ENCODE peak calls at places on chromosomes 1 and 21, in five cellular contexts. V is heart right ventricle, M is Peyer's patch, A is fibroblast of villous mesenchyme, H is cardiac muscle cell. P is an unnamed sample.

GRCh38 chr1:61056674-61057439 is 25.5 kb upstream of the NFIA start:
- DNase-seq in V (peak), M (peak), A (peak), H (peak), P (peak)

GRCh38 chr21:22544747-22545146 is 1546.5 kb downstream of the NCAM2 start:
- DNase-seq in V (no peak), M (no peak), A (no peak), H (no peak), P (no peak)

GRCh38 chr1:228379666-228380065 is 27.0 kb downstream of the TRIM11 start:
- DNase-seq in V (no peak), M (no peak), A (no peak), H (no peak), P (peak)

GRCh38 chr1:31771891-31772668 is 7.9 kb upstream of the ADGRB2 start:
- DNase-seq in V (no peak), M (peak), A (no peak), H (no peak), P (no peak)

GRCh38 chr1:31524196-31524967 is 51.9 kb upstream of the TINAGL1 start:
- DNase-seq in V (no peak), M (no peak), A (no peak), H (no peak), P (peak)

GRCh38 chr1:1003618-1004419 is 3.9 kb upstream of the HES4 start:
- DNase-seq in V (no peak), M (no peak), A (no peak), H (no peak), P (no peak)

GRCh38 chr1:111481387-111482221 is 7.8 kb downstream of the C1orf162 start:
- DNase-seq in V (peak), M (peak), A (peak), H (peak), P (peak)

GRCh38 chr21:45016491-45017375 is 57.6 kb upstream of the ADARB1 start:
- DNase-seq in V (no peak), M (no peak), A (no peak), H (no peak), P (peak)

GRCh38 chr1:93608188-93609109 is 73.2 kb downstream of the BCAR3 start:
- DNase-seq in V (peak), M (no peak), A (peak), H (no peak), P (no peak)

GRCh38 chr21:41677671-41678015 is 89.2 kb downstream of the RIPK4 start:
- DNase-seq in V (no peak), M (no peak), A (no peak), H (no peak), P (no peak)

GRCh38 chr21:45615145-45615711 is 28.3 kb upstream of the PCBP3 start:
- DNase-seq in V (no peak), M (peak), A (peak), H (no peak), P (no peak)

GRCh38 chr1:31633117-31633516 is 11.6 kb downstream of the PEF1 start:
- DNase-seq in V (no peak), M (peak), A (no peak), H (peak), P (no peak)

GRCh38 chr21:24844672-24845071 is 762.6 kb downstream of the MRPL39 start:
- DNase-seq in V (peak), M (no peak), A (no peak), H (no peak), P (no peak)

GRCh38 chr1:34865981-34866761 is 6.6 kb upstream of the SMIM12 start:
- DNase-seq in V (peak), M (peak), A (peak), H (peak), P (peak)

GRCh38 chr1:187744665-187745064 is 915.9 kb downstream of the PLA2G4A start:
- DNase-seq in V (no peak), M (no peak), A (no peak), H (no peak), P (no peak)

GRCh38 chr1:155040358-155041093 is 6.9 kb downstream of the DCST1 start:
- DNase-seq in V (no peak), M (no peak), A (no peak), H (no peak), P (no peak)

GRCh38 chr1:85379203-85380136 is 85.5 kb downstream of the DDAH1 start:
- DNase-seq in V (no peak), M (no peak), A (peak), H (no peak), P (no peak)

GRCh38 chr1:98498651-98499050 is 162.9 kb upstream of the SNX7 start:
- DNase-seq in V (no peak), M (no peak), A (no peak), H (no peak), P (no peak)

GRCh38 chr1:218772575-218772974 is 401.1 kb upstream of the LYPLAL1 start:
- DNase-seq in V (no peak), M (no peak), A (peak), H (no peak), P (no peak)

GRCh38 chr1:215569987-215570824 is 3.1 kb downstream of the KCTD3 start:
- DNase-seq in V (no peak), M (no peak), A (no peak), H (no peak), P (no peak)

GRCh38 chr1:184889183-184889582 is 85.1 kb downstream of the NIBAN1 start:
- DNase-seq in V (no peak), M (no peak), A (no peak), H (no peak), P (no peak)

GRCh38 chr1:65190229-65190628 is 42.2 kb downstream of the AK4 start:
- DNase-seq in V (no peak), M (no peak), A (no peak), H (no peak), P (no peak)

GRCh38 chr1:21573971-21574458 is 64.8 kb downstream of the ALPL start:
- DNase-seq in V (peak), M (peak), A (peak), H (peak), P (peak)

GRCh38 chr1:12600880-12601633 is 17.0 kb downstream of the DHRS3 start:
- DNase-seq in V (no peak), M (peak), A (no peak), H (peak), P (peak)

GRCh38 chr1:9269078-9269501 is 23.6 kb upstream of the SPSB1 start:
- DNase-seq in V (no peak), M (no peak), A (no peak), H (no peak), P (no peak)

GRCh38 chr1:234520908-234521801 is 42.2 kb upstream of the TARBP1 start:
- DNase-seq in V (no peak), M (no peak), A (peak), H (no peak), P (no peak)

GRCh38 chr1:30760596-30761311 is 3.2 kb upstream of the LAPTM5 start:
- DNase-seq in V (no peak), M (no peak), A (no peak), H (no peak), P (no peak)

GRCh38 chr1:236142358-236143103 is at the start of gene GPR137B:
- DNase-seq in V (peak), M (peak), A (peak), H (peak), P (peak)

GRCh38 chr1:37795340-37796110 is 1.9 kb downstream of the MANEAL start:
- DNase-seq in V (peak), M (peak), A (peak), H (peak), P (no peak)

GRCh38 chr1:229557913-229558414 is 543 bp downstream of the ABCB10 start:
- DNase-seq in V (peak), M (peak), A (peak), H (peak), P (peak)

GRCh38 chr1:230509281-230509977 is 83.3 kb upstream of the PGBD5 start:
- DNase-seq in V (no peak), M (no peak), A (peak), H (no peak), P (no peak)

GRCh38 chr1:37653906-37654305 is 19.2 kb upstream of the RSPO1 start:
- DNase-seq in V (no peak), M (no peak), A (no peak), H (no peak), P (no peak)

GRCh38 chr1:240597153-240597745 is 14.7 kb downstream of the GREM2 start:
- DNase-seq in V (no peak), M (no peak), A (peak), H (no peak), P (peak)

GRCh38 chr1:169163059-169163458 is 56.6 kb downstream of the ATP1B1 start:
- DNase-seq in V (no peak), M (no peak), A (no peak), H (no peak), P (no peak)

GRCh38 chr1:177431123-177431522 is 260.4 kb downstream of the BRINP2 start:
- DNase-seq in V (no peak), M (no peak), A (no peak), H (no peak), P (no peak)
- TF ChIP-seq CTCF in V (no peak), M (no peak), A (no peak), H (no peak), P (no peak)

DNA sequence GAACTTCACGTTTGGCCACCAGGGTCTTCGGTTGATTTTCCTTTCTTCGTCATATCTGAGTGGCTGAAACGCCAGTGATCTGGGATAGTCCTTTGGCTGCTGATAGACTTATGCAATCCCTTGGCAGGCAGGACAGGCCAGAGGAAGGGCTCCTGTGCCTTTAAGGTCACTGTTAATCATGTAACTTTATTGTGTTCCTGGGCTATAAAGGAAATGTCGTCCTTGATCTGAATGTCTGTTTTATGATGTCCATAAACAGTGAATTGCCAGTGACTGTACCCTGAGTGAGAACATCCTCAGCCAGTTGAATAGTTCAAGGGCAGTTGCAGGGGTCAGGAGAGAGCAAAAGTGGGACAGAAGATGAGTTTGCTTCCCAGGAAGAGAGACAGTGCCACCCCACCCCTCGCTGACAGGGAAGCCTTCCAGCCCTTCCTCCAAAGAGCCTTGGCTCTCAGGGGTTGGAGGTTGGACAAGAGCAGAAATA is 68.0 kb downstream of the PDE9A start:
- DNase-seq in V (peak), M (peak), A (peak), H (no peak), P (no peak)
- TF ChIP-seq CTCF in V (no peak), M (no peak), A (no peak), H (no peak), P (no peak)

GRCh38 chr1:246040200-246040890 is 466.7 kb downstream of the SMYD3 start:
- DNase-seq in V (no peak), M (no peak), A (no peak), H (no peak), P (no peak)
- TF ChIP-seq CTCF in V (no peak), M (no peak), A (no peak), H (no peak), P (no peak)

DNA sequence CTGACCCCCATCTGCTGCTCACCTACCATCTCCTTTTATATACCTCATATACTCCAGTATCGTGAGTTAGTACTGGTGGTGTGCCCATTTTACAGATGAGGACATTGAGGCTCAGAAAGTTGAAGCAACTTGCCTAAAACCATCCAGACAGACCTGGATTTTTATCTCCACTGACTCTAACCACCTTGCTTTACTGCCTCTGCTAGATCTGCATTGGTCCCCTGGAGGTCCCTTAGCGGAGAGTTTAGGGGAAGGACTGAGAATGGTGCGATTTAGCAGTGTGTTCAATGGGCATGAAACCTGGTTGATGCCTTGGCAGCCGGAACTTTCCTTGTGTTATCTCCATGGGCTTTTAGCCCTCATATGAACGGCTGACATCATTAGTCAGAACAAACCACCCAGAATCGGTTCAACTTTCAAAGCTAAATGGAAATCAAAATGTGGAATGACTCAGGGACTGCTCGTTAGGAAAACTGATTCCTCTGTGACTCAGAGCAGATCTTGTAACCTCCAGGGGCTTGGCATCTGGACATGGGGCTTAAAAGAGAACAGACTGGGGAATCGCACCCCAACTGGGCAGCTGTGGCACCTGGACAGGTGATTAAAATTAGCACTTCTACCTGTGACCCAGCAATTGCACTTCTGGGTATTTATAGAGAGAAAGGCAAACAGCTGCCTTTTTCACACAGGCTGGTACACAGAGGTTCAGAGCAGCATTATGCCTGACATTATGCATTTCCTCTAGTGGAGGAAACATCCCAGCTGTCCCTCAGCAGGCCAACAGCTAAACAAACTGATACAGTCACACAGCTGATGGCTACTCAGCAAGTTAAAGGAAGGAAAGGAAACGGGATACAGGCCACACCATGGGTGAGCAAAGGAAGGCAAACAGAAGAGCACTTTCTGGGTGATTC is 25.3 kb downstream of the TMEM51 start:
- DNase-seq in V (no peak), M (no peak), A (peak), H (no peak), P (no peak)
- TF ChIP-seq CTCF in V (no peak), M (no peak), A (no peak), H (no peak), P (no peak)

DNA sequence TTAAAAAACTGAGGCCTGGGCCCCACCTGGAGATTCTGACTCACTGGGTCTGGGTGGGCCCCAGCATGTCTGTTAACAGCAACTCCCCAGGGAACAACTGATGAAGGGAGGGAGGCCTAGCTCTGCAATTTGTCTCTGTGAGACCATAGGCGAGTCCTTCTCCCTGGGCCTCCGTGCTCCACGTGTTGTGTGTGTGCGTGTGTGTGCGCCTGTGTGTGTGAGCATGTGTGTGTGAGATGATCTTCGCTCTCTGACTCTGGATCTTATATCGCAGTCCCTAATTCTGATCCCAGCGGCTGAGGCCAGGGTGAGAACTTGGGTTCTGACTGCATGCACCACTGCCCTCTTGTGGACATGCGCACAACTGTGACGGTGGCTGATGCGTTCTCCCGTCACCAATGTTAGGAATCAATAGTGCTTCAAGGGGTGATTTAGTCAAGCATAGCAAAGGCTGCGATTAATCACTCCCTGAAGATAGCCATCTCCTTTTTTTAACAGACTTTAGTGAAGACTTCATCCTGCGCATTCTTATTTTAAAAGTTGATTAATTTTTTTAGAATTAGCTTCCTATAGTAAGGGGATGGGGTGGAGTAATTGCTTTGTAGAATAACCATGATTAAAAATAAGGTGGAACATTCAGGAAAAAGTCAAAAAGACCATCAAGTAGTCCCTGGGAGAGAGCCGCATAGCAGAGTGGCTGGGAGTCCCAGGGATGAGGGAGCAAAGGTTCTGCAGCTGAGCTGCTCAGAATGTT is 62.4 kb upstream of the USP24 start:
- DNase-seq in V (peak), M (peak), A (peak), H (peak), P (peak)
- TF ChIP-seq CTCF in V (peak), M (peak), A (peak), H (peak), P (peak)

DNA sequence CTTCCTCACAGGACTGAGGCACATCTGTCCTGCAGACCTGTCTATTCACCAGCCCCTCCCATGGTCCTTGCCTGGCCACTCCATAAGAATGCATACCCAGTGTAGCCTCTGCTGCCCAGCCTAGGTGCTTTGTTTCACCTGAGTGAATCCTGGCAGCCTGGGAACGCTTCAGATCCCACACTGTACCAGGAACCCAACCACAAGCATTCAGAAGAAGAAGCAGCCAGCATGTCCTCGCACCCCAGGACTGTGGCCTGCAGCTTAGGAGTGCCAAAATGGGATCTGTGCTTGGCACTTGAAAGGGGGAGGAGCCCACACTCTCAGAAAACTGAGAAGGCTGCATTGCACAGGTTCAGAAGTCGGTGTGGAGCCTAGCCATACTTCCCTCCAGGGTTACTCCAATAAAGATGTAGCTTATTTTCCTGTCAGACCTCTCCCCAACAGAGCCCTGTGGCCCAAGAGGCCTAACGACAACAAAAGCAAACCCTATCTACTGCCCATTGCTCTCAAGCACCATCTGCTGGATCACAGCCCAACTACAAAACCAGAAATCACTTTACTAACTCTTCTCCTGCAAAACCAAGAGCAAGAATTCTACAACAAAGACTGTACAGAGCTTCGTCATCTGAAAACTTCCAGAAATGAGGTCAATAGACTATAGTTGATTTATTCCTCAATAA is 923.1 kb upstream of the NEGR1 start:
- DNase-seq in V (no peak), M (no peak), A (no peak), H (peak), P (no peak)
- TF ChIP-seq CTCF in V (no peak), M (no peak), A (no peak), H (no peak), P (no peak)

GRCh38 chr1:244010191-244010590 is 40.9 kb upstream of the ZBTB18 start:
- DNase-seq in V (no peak), M (no peak), A (no peak), H (no peak), P (no peak)
- TF ChIP-seq CTCF in V (no peak), M (no peak), A (peak), H (no peak), P (no peak)

GRCh38 chr21:32364801-32365200 is 28.0 kb downstream of the URB1 start:
- DNase-seq in V (no peak), M (no peak), A (no peak), H (no peak), P (no peak)

GRCh38 chr21:32360401-32360981 is 32.3 kb downstream of the URB1 start:
- DNase-seq in V (no peak), M (no peak), A (no peak), H (no peak), P (no peak)

GRCh38 chr21:32356874-32357395 is 35.9 kb downstream of the URB1 start:
- DNase-seq in V (no peak), M (no peak), A (no peak), H (no peak), P (no peak)

GRCh38 chr21:32364387-32364786 is 28.4 kb downstream of the URB1 start:
- DNase-seq in V (peak), M (peak), A (peak), H (no peak), P (peak)

GRCh38 chr21:32359719-32360260 is 33.0 kb downstream of the URB1 start:
- DNase-seq in V (no peak), M (no peak), A (no peak), H (no peak), P (no peak)
- TF ChIP-seq CTCF in V (no peak), M (no peak), A (peak), H (peak), P (no peak)

P was measured in right lobe of liver.